ENCODE peak calls at places on chromosomes 5 and 9, in seven cellular contexts. K is left ventricle myocardium inferior, C is cardiac muscle cell, Q is IMR-90, R is SK-N-SH, E is right lobe of liver, V is coronary artery. M is an unnamed sample.

GRCh38 chr5:179605026-179605833 is 18.2 kb downstream of the HNRNPH1 start:
- DNase-seq in K (no peak), C (no peak), Q (peak; percentile 51), R (no peak), E (no peak), V (no peak), M (no peak)

GRCh38 chr5:138981606-138982005 is 106.5 kb upstream of the LRRTM2 start:
- DNase-seq in K (no peak), C (peak; percentile 39), Q (no peak), R (no peak), E (no peak), V (peak; percentile 66), M (no peak)

GRCh38 chr5:3325811-3326568 is 269.6 kb upstream of the IRX1 start:
- DNase-seq in K (no peak), C (no peak), Q (no peak), R (no peak), E (no peak), V (no peak), M (no peak)

GRCh38 chr9:130914417-130915095 is 17.9 kb upstream of the QRFP start:
- DNase-seq in K (no peak), C (no peak), Q (no peak), R (no peak), E (no peak), V (no peak), M (no peak)

GRCh38 chr9:16690628-16691027 is 179.8 kb downstream of the BNC2 start:
- DNase-seq in K (no peak), C (no peak), Q (no peak), R (no peak), E (no peak), V (no peak), M (no peak)

GRCh38 chr5:33487256-33487655 is 46.5 kb downstream of the TARS1 start:
- DNase-seq in K (no peak), C (no peak), Q (no peak), R (no peak), E (no peak), V (no peak), M (no peak)

GRCh38 chr5:13643734-13644133 is 300.8 kb downstream of the DNAH5 start:
- DNase-seq in K (no peak), C (no peak), Q (no peak), R (no peak), E (no peak), V (no peak), M (no peak)

GRCh38 chr5:142686210-142686734 is 382 bp upstream of the FGF1 start:
- DNase-seq in K (no peak), C (no peak), Q (peak; percentile 40), R (peak; percentile 50), E (no peak), V (peak; percentile 81), M (no peak)

GRCh38 chr5:133338504-133339355 is 273.6 kb downstream of the FSTL4 start:
- DNase-seq in K (no peak), C (no peak), Q (no peak), R (no peak), E (no peak), V (peak; percentile 56), M (no peak)

GRCh38 chr5:96256795-96257470 is 176.1 kb downstream of the PCSK1 start:
- DNase-seq in K (no peak), C (peak; percentile 78), Q (peak; percentile 96), R (peak; percentile 59), E (no peak), V (no peak), M (peak; percentile 52)

GRCh38 chr5:141488591-141489478 is at the start of gene PCDHGC5:
- DNase-seq in K (no peak), C (peak; percentile 61), Q (peak; percentile 87), R (no peak), E (no peak), V (peak; percentile 56), M (peak; percentile 75)

GRCh38 chr5:90612930-90613329 is 54.3 kb downstream of the ADGRV1 start:
- DNase-seq in K (no peak), C (no peak), Q (no peak), R (no peak), E (no peak), V (no peak), M (no peak)

GRCh38 chr5:100838048-100838473 is 65.0 kb downstream of the ST8SIA4 start:
- DNase-seq in K (no peak), C (no peak), Q (no peak), R (no peak), E (no peak), V (no peak), M (no peak)

GRCh38 chr5:75712091-75712490 is 5.1 kb downstream of the POC5 start:
- DNase-seq in K (no peak), C (no peak), Q (no peak), R (no peak), E (no peak), V (no peak), M (no peak)

GRCh38 chr9:3478549-3478953 is 47.2 kb downstream of the RFX3 start:
- DNase-seq in K (no peak), C (peak; percentile 61), Q (no peak), R (no peak), E (no peak), V (no peak), M (no peak)

GRCh38 chr9:127862075-127863011 is 7.9 kb upstream of the ENG start:
- DNase-seq in K (peak; percentile 86), C (peak; percentile 44), Q (no peak), R (no peak), E (peak; percentile 88), V (no peak), M (no peak)

GRCh38 chr5:132224721-132225120 is 2.9 kb downstream of the P4HA2 start:
- DNase-seq in K (no peak), C (no peak), Q (peak; percentile 48), R (no peak), E (no peak), V (peak; percentile 55), M (no peak)

GRCh38 chr9:127886401-127886972 is 9.0 kb upstream of the AK1 start:
- DNase-seq in K (no peak), C (no peak), Q (no peak), R (peak; percentile 69), E (no peak), V (peak; percentile 72), M (no peak)

GRCh38 chr9:81833563-81834345 is 94.5 kb upstream of the SPATA31D4 start:
- DNase-seq in K (no peak), C (no peak), Q (peak; percentile 66), R (no peak), E (peak; percentile 76), V (no peak), M (no peak)

GRCh38 chr5:43802119-43802518 is 199.1 kb downstream of the NNT start:
- DNase-seq in K (no peak), C (peak; percentile 2), Q (peak; percentile 20), R (no peak), E (no peak), V (no peak), M (no peak)

GRCh38 chr9:32291370-32291769 is 93.1 kb upstream of the ACO1 start:
- DNase-seq in K (no peak), C (no peak), Q (no peak), R (no peak), E (no peak), V (no peak), M (no peak)

DNA sequence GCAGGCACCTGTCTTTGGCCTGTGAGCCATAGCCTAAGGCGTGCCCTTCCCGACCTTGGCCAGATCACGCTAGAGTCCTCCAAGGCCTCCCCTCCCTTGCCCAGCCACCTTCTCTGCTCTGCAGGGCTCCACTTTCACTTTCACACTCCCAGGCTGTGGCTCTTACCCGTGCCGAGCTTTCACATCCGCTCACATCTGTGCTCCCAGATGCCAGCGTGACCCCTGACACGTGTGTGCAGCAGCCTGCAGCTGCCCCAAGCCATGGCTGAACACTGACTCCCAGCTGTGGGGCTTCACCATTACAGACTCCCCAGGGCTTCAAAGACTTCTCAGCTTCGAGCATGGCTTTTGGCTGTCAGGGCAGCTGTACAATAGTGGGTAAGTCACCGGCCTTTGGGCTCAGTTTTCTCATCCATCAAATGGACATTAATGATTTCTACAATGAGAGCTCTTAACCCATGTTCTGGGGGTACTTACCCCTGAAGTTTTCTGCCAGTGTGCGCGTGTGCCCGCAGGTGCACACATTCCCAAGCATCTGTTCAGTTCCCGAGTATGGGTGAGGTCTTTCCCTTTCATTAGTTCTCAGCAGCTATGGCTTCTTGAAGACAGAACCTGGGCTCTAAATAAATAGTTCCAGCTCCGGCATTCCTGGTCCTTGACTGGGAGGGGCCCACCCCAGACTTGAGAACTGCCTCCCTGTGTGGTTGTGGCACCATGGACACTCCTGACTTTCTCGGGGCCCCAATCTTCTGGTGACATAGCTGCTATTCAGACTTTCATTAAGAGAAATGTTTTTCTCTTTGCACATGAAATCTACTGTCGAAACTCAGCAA is 118.6 kb downstream of the RGS3 start:
- DNase-seq in K (peak; percentile 75), C (no peak), Q (peak; percentile 84), R (peak; percentile 62), E (peak; percentile 81), V (peak; percentile 87), M (peak; percentile 86)
- H3K4me3 ChIP-seq in K (peak overlapping the region; percentile 42), C (no peak overlapping the region), Q (no peak overlapping the region), R (no peak overlapping the region), E (no peak overlapping the region), V (peak overlapping the region; percentile 52), M (no peak overlapping the region)

GRCh38 chr9:123321874-123322770 is 33.9 kb upstream of the CRB2 start:
- DNase-seq in K (no peak), C (no peak), Q (no peak), R (no peak), E (no peak), V (no peak), M (no peak)
- H3K27ac ChIP-seq in K (peak overlapping the region; percentile 56), C (peak overlapping the region; percentile 16), Q (no peak overlapping the region), R (no peak overlapping the region), E (no peak overlapping the region), V (no peak overlapping the region), M (no peak overlapping the region)

DNA sequence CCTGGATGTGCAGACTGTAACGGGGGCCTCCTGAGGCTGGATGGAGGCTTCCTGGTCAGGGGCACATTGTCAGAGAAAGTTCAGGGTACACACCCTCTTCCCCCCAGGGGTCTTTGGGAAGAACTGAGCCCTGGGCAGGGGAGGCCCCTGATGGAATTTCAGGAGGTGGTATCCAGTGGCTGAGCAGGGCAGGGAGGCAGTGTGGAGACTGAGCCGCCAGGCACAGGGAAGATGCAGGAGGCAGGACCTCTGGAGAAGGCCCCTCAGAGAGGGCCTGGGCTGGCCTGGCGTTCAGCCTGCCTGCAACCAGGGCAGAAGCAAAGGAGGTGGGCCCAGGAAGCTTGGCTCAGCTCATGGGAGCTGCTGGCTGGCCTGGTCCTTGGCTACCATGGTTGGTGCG is 53.5 kb downstream of the GTF3C4 start:
- DNase-seq in K (no peak), C (no peak), Q (no peak), R (no peak), E (no peak), V (peak; percentile 47), M (no peak)
- TF ChIP-seq CTCF in K (no peak), C (no peak), Q (no peak), R (no peak), E (no peak), V (no peak), M (no peak)

DNA sequence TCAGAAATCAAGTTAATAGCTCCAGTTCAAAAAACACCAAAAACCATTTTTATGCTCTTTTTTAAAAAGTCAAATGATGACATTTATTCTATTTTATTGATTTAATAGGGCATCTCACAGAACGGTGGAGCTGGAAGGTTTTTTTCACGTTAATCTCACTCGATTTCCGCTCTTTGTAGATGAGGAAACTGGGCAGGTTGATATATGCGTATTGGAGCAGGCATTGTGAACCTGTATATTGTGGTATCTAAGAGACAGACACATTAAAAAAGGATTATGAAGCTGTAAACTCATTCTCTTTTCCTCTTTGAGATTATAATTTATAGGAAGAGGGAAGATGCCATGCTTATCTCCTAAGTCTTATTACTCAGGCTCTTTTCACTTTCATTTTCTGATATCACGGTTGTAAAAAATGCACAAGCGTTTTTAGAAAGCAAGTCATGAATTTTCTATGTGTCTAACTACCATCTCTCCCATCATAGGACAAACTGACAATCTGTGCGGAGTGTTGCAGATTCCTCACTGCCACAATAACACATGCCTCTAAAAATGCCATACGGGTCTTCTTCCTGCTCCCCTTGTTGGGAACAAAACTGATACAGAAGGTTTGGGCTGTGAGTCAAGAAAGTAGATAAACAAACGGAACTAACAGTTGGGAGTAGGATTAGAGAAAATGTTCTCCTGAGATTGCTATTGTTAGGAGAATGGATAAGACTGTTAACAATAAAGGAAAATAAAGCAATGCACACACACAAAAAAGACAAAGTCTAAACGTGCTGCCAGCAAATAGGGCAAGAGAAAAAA is 1997.7 kb downstream of the MAT2B start:
- DNase-seq in K (no peak), C (peak; percentile 1), Q (peak; percentile 18), R (no peak), E (no peak), V (no peak), M (no peak)
- H3K4me3 ChIP-seq in K (peak overlapping the region; percentile 25), C (no peak overlapping the region), Q (peak overlapping the region; percentile 37), R (no peak overlapping the region), E (no peak overlapping the region), V (peak overlapping the region; percentile 16), M (no peak overlapping the region)

M was measured in dorsolateral prefrontal cortex.